ENCODE peak calls at places on chromosomes 12 and 14, in six cellular contexts. Y is brain microvascular endothelial cell, I is AG04450, P is dorsolateral prefrontal cortex, W is endothelial cell, Q is adrenal gland. G is an unnamed sample.

GRCh38 chr14:23377201-23377550 is 330 bp downstream of the CMTM5 start:
- DNase-seq in Y (no peak), I (no peak), P (no peak), W (no peak), Q (no peak), G (no peak)

GRCh38 chr14:104510794-104511611 is 68.6 kb upstream of the C14orf180 start:
- DNase-seq in Y (no peak), I (no peak), P (peak), W (no peak), Q (no peak), G (no peak)

GRCh38 chr14:34522496-34522895 is 17.0 kb downstream of the EAPP start:
- DNase-seq in Y (no peak), I (no peak), P (no peak), W (no peak), Q (no peak), G (no peak)

GRCh38 chr12:107610030-107610859 is 75.4 kb upstream of the PWP1 start:
- DNase-seq in Y (peak), I (peak), P (peak), W (peak), Q (peak), G (peak)

GRCh38 chr12:6608592-6609311 is 1.6 kb upstream of the CHD4 start:
- DNase-seq in Y (no peak), I (no peak), P (no peak), W (no peak), Q (no peak), G (no peak)

GRCh38 chr14:90554341-90554740 is 157.5 kb downstream of the CALM1 start:
- DNase-seq in Y (no peak), I (no peak), P (peak), W (no peak), Q (no peak), G (no peak)

GRCh38 chr12:84058136-84058535 is 854.5 kb downstream of the SLC6A15 start:
- DNase-seq in Y (no peak), I (no peak), P (no peak), W (no peak), Q (no peak), G (no peak)

GRCh38 chr14:53151523-53151866 is 1.6 kb downstream of the DDHD1 start:
- DNase-seq in Y (no peak), I (no peak), P (no peak), W (no peak), Q (no peak), G (no peak)

GRCh38 chr12:63802012-63802608 is 22.4 kb downstream of the RXYLT1 start:
- DNase-seq in Y (no peak), I (no peak), P (no peak), W (no peak), Q (no peak), G (no peak)

GRCh38 chr14:81765654-81766275 is 232.1 kb upstream of the SEL1L start:
- DNase-seq in Y (no peak), I (no peak), P (no peak), W (no peak), Q (no peak), G (no peak)

GRCh38 chr14:86654558-86655184 is 1124.7 kb downstream of the FLRT2 start:
- DNase-seq in Y (peak), I (no peak), P (no peak), W (peak), Q (peak), G (no peak)

GRCh38 chr12:124608451-124608870 is 41.0 kb upstream of the NCOR2 start:
- DNase-seq in Y (no peak), I (no peak), P (no peak), W (no peak), Q (no peak), G (no peak)

GRCh38 chr14:105646175-105646574 is 119.8 kb downstream of the TMEM121 start:
- DNase-seq in Y (no peak), I (no peak), P (no peak), W (no peak), Q (no peak), G (no peak)

GRCh38 chr12:96831346-96831745 is 75.7 kb upstream of the NEDD1 start:
- DNase-seq in Y (no peak), I (no peak), P (no peak), W (no peak), Q (no peak), G (no peak)

GRCh38 chr12:96824838-96825236 is 82.2 kb upstream of the NEDD1 start:
- DNase-seq in Y (no peak), I (no peak), P (no peak), W (no peak), Q (no peak), G (no peak)

GRCh38 chr12:96829354-96829753 is 77.7 kb upstream of the NEDD1 start:
- DNase-seq in Y (no peak), I (no peak), P (no peak), W (no peak), Q (no peak), G (no peak)

GRCh38 chr12:96824074-96824837 is 82.8 kb upstream of the NEDD1 start:
- DNase-seq in Y (no peak), I (no peak), P (no peak), W (no peak), Q (no peak), G (no peak)

GRCh38 chr12:96828169-96828789 is 78.8 kb upstream of the NEDD1 start:
- DNase-seq in Y (no peak), I (no peak), P (no peak), W (no peak), Q (no peak), G (no peak)
- TF ChIP-seq CTCF in Y (no peak), I (no peak), P (no peak), W (no peak), Q (no peak), G (no peak)

DNA sequence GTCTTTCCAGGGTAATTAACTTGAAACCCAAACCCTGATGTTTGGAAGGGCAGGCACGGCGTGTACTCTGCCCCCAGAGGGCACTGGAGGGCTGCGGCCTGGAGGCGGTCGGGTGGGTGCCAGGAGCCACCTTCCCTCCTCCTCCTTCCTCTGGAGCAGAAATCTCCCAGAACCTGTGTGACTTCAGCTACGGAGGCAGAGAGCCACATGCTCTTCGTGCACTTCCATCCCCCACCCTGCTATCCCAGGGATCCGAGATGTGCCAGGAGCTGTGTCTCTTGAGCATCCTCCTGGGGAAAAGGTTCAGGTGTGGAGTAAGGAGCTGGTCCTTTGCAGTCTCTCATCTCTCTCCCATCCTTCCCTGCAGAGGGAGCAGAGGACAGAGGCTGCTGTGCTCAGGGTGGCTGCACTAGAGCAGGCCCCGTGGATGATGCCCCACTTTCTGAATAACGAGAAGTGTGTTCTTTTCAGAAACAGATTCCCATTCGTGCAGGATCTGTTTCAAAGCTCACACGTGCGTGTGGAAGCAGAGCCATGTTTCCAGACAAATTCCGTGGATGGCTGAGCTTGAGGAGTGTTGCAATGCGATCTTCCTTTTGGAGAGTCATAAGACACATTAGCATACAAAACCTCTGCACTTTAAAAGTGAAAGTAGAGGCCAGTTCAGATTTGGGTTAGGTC is 162.9 kb downstream of the ADGRD1 start:
- DNase-seq in Y (no peak), I (no peak), P (peak), W (peak), Q (no peak), G (peak)
- TF ChIP-seq CTCF in Y (peak), I (no peak), P (peak), W (no peak), Q (peak), G (peak)

GRCh38 chr12:13001725-13002040 is 1.6 kb upstream of the HEBP1 start:
- DNase-seq in Y (no peak), I (no peak), P (no peak), W (no peak), Q (no peak), G (no peak)

GRCh38 chr12:13002301-13003097 is 2.4 kb upstream of the HEBP1 start:
- DNase-seq in Y (no peak), I (no peak), P (no peak), W (no peak), Q (no peak), G (no peak)

GRCh38 chr12:12999959-13000615 is at the start of gene HEBP1:
- DNase-seq in Y (peak), I (peak), P (peak), W (peak), Q (peak), G (peak)

GRCh38 chr12:13000616-13000934 is 510 bp upstream of the HEBP1 start:
- DNase-seq in Y (no peak), I (no peak), P (no peak), W (no peak), Q (peak), G (no peak)

GRCh38 chr12:13000935-13001724 is 1.1 kb upstream of the HEBP1 start:
- DNase-seq in Y (no peak), I (no peak), P (peak), W (peak), Q (peak), G (no peak)
- TF ChIP-seq CTCF in Y (peak), I (peak), P (peak), W (no peak), Q (no peak), G (peak)

DNA sequence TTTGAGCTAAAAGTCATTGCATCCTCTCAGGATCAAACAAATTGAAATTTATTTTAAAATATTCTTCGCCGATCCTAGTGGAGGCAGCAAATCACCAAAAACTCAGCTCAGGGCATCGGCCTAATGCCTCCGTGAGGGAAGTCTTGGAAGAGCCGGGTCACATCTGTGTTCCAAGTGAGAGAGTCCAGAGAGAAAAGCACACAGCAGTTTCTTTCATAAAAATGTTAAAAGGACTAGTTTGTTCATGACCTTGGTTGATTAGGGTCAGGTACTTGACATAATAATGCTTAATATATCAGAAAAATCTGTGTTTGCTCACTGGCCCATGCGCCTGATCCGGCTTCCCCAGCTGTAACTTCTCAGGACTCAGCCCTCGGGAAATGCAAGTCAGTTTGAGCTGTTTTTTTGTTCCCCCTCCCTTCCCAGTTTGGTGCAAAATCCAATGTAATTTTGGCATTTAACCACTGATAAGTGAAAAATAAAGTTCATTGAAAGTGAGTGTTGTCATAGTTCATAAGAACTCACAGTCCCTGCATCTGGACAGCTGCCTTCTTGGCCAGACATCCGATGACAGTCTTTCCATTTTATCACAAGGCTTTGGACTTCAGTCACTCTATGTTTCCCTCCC is 161.7 kb downstream of the CAND1 start:
- DNase-seq in Y (no peak), I (no peak), P (no peak), W (no peak), Q (peak), G (peak)
- TF ChIP-seq CTCF in Y (peak), I (no peak), P (peak), W (no peak), Q (peak), G (peak)

GRCh38 chr14:54489731-54490447 is 1.1 kb upstream of the GMFB start:
- DNase-seq in Y (no peak), I (no peak), P (no peak), W (no peak), Q (no peak), G (no peak)

GRCh38 chr14:54490448-54490805 is 1.6 kb upstream of the GMFB start:
- DNase-seq in Y (no peak), I (no peak), P (no peak), W (no peak), Q (no peak), G (no peak)

GRCh38 chr14:54497224-54497623 is 8.4 kb upstream of the GMFB start:
- DNase-seq in Y (no peak), I (no peak), P (no peak), W (no peak), Q (no peak), G (no peak)

GRCh38 chr14:54489318-54489683 is 521 bp upstream of the GMFB start:
- DNase-seq in Y (no peak), I (no peak), P (no peak), W (no peak), Q (no peak), G (no peak)

DNA sequence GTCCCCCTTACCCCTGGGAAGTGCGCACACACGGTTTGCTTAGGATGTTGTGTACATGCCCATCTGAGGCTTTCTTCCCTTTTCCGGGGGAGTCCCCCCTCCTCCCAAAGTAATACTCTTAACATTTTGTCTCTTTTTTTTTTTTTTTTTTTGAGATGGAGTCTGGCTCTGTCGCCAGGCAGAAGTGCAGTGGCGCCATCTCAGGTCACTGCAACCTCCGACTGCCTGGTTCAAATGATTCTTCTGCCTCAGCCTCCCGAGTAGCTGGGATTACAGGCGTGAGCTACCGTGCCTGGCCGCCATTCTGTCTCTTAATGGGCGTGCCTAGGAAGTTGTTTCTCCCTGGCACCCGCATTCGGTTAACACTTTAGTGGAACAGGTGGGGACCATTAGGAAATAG is 4.5 kb upstream of the GMFB start:
- DNase-seq in Y (no peak), I (no peak), P (no peak), W (peak), Q (peak), G (no peak)
- TF ChIP-seq CTCF in Y (no peak), I (no peak), P (no peak), W (no peak), Q (no peak), G (no peak)

GRCh38 chr12:49965836-49966235 is 4.2 kb downstream of the AQP5 start:
- DNase-seq in Y (no peak), I (no peak), P (no peak), W (no peak), Q (no peak), G (no peak)

GRCh38 chr12:49964849-49965624 is 3.4 kb downstream of the AQP5 start:
- DNase-seq in Y (no peak), I (no peak), P (no peak), W (no peak), Q (no peak), G (no peak)

GRCh38 chr12:49962861-49963765 is 1.4 kb downstream of the AQP5 start:
- DNase-seq in Y (no peak), I (no peak), P (peak), W (no peak), Q (peak), G (no peak)

GRCh38 chr12:49961993-49962764 is 507 bp downstream of the AQP5 start:
- DNase-seq in Y (no peak), I (no peak), P (no peak), W (no peak), Q (no peak), G (no peak)

GRCh38 chr12:49963976-49964815 is 2.5 kb downstream of the AQP5 start:
- DNase-seq in Y (no peak), I (no peak), P (no peak), W (no peak), Q (no peak), G (no peak)
- TF ChIP-seq CTCF in Y (no peak), I (no peak), P (no peak), W (no peak), Q (no peak), G (no peak)

DNA sequence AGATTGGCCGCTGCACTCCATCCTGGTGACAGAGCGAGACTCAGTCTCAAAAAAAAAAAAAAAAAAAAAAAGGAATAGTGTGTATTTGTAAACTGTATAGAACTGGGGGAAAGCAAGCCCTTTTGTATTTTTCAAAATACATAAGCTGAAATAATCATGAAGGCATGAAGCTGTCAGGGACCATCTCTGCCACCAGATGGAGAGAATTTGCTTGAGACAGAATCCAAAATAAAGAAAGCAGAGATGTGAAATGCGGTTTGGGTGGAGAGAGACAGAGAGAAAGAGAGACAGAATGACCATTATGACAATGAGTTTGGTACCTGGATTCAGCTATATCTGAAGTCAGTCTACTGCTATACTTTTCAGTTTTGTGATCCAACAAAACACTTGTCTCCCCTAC is 155.7 kb upstream of the LRIG3 start:
- DNase-seq in Y (no peak), I (no peak), P (no peak), W (no peak), Q (no peak), G (no peak)
- TF ChIP-seq CTCF in Y (peak), I (peak), P (no peak), W (no peak), Q (no peak), G (no peak)

DNA sequence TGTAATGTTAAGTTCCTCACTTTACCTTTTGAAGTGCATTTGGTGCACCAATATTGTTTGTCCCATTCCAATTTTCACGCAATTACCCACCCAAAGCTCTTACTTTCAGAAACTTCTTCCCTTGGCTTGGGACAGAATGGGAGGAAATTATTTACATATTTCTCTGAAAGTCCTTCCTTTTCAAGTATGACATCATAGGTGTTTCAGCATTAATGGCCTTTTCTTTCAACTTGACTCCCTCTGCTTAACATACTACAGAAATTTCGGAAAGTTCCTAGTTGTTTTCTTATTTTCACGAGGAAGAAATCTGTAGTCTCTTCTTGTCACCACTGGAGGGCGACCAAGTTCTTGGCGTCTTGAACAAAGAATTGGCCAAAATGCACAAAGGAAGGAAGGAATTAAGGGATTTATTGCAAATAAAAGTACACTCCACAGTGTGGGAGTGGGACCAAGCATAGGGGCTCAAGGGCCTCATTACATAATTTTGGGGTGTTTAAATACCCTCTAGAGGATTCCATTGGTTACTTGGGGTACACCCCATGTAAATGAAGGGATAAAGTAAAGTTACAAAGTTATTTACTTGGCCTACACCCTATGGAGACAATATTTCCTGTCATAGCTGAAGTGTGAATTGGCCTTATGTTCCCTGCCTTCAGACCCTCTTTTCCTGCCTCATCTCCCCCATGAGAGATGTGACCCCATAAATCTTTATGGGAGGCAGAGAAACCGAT is 70.5 kb downstream of the RPL10L start:
- DNase-seq in Y (peak), I (no peak), P (no peak), W (peak), Q (peak), G (no peak)
- TF ChIP-seq CTCF in Y (peak), I (no peak), P (peak), W (peak), Q (peak), G (no peak)

GRCh38 chr14:101508196-101508947 is 52.9 kb upstream of the DIO3 start:
- DNase-seq in Y (no peak), I (no peak), P (peak), W (no peak), Q (no peak), G (no peak)
- TF ChIP-seq CTCF in Y (no peak), I (no peak), P (no peak), W (no peak), Q (no peak), G (no peak)

GRCh38 chr12:98743362-98743953 is 98.4 kb downstream of the APAF1 start:
- DNase-seq in Y (peak), I (no peak), P (no peak), W (peak), Q (peak), G (no peak)
- TF ChIP-seq CTCF in Y (peak), I (no peak), P (peak), W (peak), Q (peak), G (peak)